ENCODE peak calls at places on chromosomes 5 and 9, in four cellular contexts. One of them, this sample, is unnamed. For H3K79me2, the result is how much of the 10 kb centered on the place peaks cover.

GRCh38 chr5:14932902-14933475 is 61.4 kb upstream of the ANKH start:
- DNase-seq in fibroblast of lung: no peak
- DNase-seq in GM12878: no peak
- DNase-seq in mammary epithelial cell: no peak
- DNase-seq in this sample: no peak

GRCh38 chr5:180785151-180785781 is 17.3 kb downstream of the MGAT1 start:
- DNase-seq in fibroblast of lung: peak
- DNase-seq in GM12878: no peak
- DNase-seq in mammary epithelial cell: no peak
- DNase-seq in this sample: no peak

GRCh38 chr9:71202931-71203330 is 81.5 kb upstream of the TRPM3 start:
- DNase-seq in fibroblast of lung: peak
- DNase-seq in GM12878: no peak
- DNase-seq in mammary epithelial cell: no peak
- DNase-seq in this sample: no peak

GRCh38 chr5:177458912-177459350 is 12.3 kb downstream of the PRR7 start:
- DNase-seq in fibroblast of lung: peak
- DNase-seq in GM12878: no peak
- DNase-seq in mammary epithelial cell: no peak
- DNase-seq in this sample: peak

GRCh38 chr5:72542695-72543094 is 35.5 kb upstream of the ZNF366 start:
- DNase-seq in fibroblast of lung: no peak
- DNase-seq in GM12878: no peak
- DNase-seq in mammary epithelial cell: no peak
- DNase-seq in this sample: no peak

GRCh38 chr5:159899067-159900049 is 16.9 kb upstream of the ADRA1B start:
- DNase-seq in fibroblast of lung: peak
- DNase-seq in GM12878: no peak
- DNase-seq in mammary epithelial cell: peak
- DNase-seq in this sample: no peak

GRCh38 chr5:103475629-103476240 is 86.9 kb downstream of the NUDT12 start:
- DNase-seq in fibroblast of lung: peak
- DNase-seq in GM12878: no peak
- DNase-seq in mammary epithelial cell: peak
- DNase-seq in this sample: peak

GRCh38 chr9:127311239-127311741 is 46.7 kb downstream of the GARNL3 start:
- DNase-seq in fibroblast of lung: peak
- DNase-seq in GM12878: no peak
- DNase-seq in mammary epithelial cell: peak
- DNase-seq in this sample: peak

GRCh38 chr9:15373201-15373530 is 49.5 kb upstream of the SNAPC3 start:
- DNase-seq in fibroblast of lung: peak
- DNase-seq in GM12878: no peak
- DNase-seq in mammary epithelial cell: no peak
- DNase-seq in this sample: no peak

GRCh38 chr5:159049844-159050318 is 49.8 kb downstream of the EBF1 start:
- DNase-seq in fibroblast of lung: no peak
- DNase-seq in GM12878: no peak
- DNase-seq in mammary epithelial cell: no peak
- DNase-seq in this sample: peak

GRCh38 chr9:129280236-129281231 is 102.5 kb upstream of the IER5L start:
- DNase-seq in fibroblast of lung: no peak
- DNase-seq in GM12878: no peak
- DNase-seq in mammary epithelial cell: no peak
- DNase-seq in this sample: no peak

GRCh38 chr5:87210743-87211142 is 56.9 kb upstream of the RASA1 start:
- DNase-seq in fibroblast of lung: no peak
- DNase-seq in GM12878: no peak
- DNase-seq in mammary epithelial cell: peak
- DNase-seq in this sample: no peak

GRCh38 chr5:172932313-172933017 is 26.8 kb upstream of the RPL26L1 start:
- DNase-seq in fibroblast of lung: peak
- DNase-seq in GM12878: no peak
- DNase-seq in mammary epithelial cell: peak
- DNase-seq in this sample: peak

GRCh38 chr5:175344331-175345200 is 99.4 kb downstream of the DRD1 start:
- DNase-seq in fibroblast of lung: peak
- DNase-seq in GM12878: no peak
- DNase-seq in mammary epithelial cell: no peak
- DNase-seq in this sample: no peak

GRCh38 chr9:34957492-34958410 is at the start of gene PHF24:
- DNase-seq in fibroblast of lung: no peak
- DNase-seq in GM12878: no peak
- DNase-seq in mammary epithelial cell: no peak
- DNase-seq in this sample: no peak

DNA sequence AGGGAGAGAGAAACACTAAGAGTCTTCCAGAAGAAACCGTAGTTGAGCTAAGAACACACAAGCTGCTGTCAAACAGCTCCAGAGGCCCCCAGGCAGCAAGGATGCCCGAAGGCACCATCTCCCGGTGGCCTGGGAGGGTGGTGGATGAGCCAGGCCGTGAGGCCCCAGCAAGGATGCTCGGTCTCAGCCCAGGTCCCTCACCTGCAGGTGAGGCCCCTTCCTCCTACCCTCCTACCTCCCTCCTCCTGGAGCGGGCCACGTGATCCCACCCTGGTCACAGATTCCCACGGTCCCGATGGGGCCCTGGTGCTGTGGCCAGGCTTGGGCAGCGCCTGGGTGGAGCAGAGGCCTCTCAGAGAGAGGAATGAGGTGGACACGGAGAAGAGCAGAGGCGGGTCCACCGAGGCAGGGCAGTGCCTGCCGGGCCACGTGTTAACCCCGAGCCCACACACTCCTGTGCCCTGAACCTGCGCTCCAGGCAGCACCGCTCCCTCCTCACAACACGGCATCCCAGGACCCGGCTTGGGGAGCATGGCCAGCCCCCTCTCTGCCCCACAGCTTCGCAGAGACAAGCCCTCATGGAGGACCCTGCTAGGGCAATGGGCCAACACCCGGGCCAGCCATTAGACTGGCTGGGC is 95.4 kb upstream of the SARDH start:
- DNase-seq in fibroblast of lung: no peak
- DNase-seq in GM12878: no peak
- DNase-seq in mammary epithelial cell: no peak
- DNase-seq in this sample: no peak
- H3K79me2 ChIP-seq in fibroblast of lung: under half
- H3K79me2 ChIP-seq in GM12878: under half
- H3K79me2 ChIP-seq in mammary epithelial cell: under half
- H3K79me2 ChIP-seq in this sample: under half

DNA sequence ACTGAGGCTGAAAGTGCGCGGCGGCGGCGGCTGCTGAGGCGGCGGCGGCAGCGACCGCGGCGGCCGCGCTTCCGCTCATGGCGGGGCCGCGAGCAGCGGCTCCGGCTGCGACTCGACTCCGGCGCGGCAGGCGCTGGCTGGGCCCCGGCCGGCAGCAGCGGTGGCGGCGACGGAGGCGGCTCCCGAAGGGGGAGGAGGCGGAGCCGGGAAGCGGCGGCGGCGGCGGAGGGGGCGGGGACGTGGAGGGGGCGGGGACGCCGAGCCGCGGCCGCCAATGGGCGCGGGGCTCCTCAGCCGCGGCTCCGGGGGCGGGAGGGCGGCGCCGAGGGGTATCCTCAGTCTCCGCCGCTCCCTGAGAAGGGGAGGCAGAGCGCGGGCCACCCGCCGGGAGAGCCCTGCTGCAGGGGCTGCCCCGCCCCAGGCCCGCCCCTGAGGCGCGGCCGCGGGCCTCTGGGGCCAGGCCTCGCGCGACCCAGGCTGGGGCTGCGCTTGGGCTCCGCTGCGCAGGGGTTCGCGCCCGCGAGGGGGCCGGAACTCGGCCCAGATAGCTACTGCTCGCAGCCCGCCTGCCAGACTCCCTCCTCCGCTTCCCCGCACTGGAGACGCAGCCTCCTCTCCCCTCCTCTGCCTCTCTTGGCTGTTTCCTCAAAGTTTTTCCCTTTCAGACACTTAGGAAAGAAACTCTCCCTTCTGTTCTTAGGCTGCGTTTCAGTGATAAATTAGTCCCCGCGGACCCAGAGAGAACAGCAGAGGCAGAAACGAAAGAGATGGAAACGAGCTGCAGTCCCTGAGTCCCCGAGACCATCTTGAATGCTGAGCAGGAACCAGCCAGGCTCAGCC is 85.0 kb upstream of the MELK start:
- DNase-seq in fibroblast of lung: peak
- DNase-seq in GM12878: peak
- DNase-seq in mammary epithelial cell: peak
- DNase-seq in this sample: peak
- H3K9ac ChIP-seq in fibroblast of lung: peak
- H3K9ac ChIP-seq in GM12878: peak
- H3K9ac ChIP-seq in mammary epithelial cell: peak
- H3K9ac ChIP-seq in this sample: peak

GRCh38 chr9:123263227-123263626 is 5.2 kb downstream of the STRBP start:
- DNase-seq in fibroblast of lung: no peak
- DNase-seq in GM12878: no peak
- DNase-seq in mammary epithelial cell: no peak
- DNase-seq in this sample: no peak
- H3K79me2 ChIP-seq in fibroblast of lung: under half
- H3K79me2 ChIP-seq in GM12878: half or more
- H3K79me2 ChIP-seq in mammary epithelial cell: under half
- H3K79me2 ChIP-seq in this sample: half or more

DNA sequence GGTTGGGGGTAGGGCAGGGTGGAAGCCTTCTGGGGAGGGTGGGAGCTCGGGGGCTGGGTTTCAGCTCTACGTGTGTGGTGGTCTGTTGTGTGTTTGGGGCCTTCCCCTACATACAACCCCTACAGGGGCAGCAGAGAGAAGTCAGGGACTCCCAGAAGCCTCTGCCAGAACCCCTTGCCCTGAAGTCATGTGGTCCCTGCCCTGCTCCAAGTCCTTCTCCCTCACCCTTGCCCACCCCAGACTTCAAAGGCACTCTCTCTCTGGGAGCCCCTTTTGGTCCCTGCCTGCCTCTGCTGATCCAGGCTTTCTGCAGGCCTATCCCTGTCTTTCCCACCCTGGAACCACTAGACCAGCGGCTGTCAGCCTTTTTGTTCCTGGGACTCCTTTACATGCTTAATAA is 61.1 kb upstream of the PSD2 start:
- DNase-seq in fibroblast of lung: no peak
- DNase-seq in GM12878: no peak
- DNase-seq in mammary epithelial cell: no peak
- DNase-seq in this sample: no peak
- H3K9ac ChIP-seq in fibroblast of lung: no peak
- H3K9ac ChIP-seq in GM12878: no peak
- H3K9ac ChIP-seq in mammary epithelial cell: no peak
- H3K9ac ChIP-seq in this sample: no peak

This sample was measured in Karpas-422.